ENCODE peak calls at places on chromosome 1, in nine cellular contexts. F is HL-60; T is activated CD4-positive, alpha-beta T cell treated with anti-CD3 and anti-CD28 coated beads for 36 hours; G is AG08395; C is activated T-helper 1 cell treated with anti-CD3 and anti-CD28 coated beads, Interleukin-2, amount 50 U/mL, for 16 hours; M is HS-5; D is mucosa of gallbladder; P is stimulated activated CD8-positive, alpha-beta memory T cell treated with anti-CD3 and anti-CD28 coated beads, Interleukin-15, amount 100 ng/mL, for 1 hour; B is anterior cingulate cortex. H is an unnamed sample.

GRCh38 chr1:115289940-115290339 is 48.1 kb downstream of the NGF start:
- DNase-seq in M (no peak), F (no peak), D (no peak), T (no peak), P (no peak), C (no peak), G (no peak), B (no peak), H (no peak)

GRCh38 chr1:13913396-13913795 is 213.4 kb downstream of the PRDM2 start:
- DNase-seq in D (no peak), C (no peak), P (no peak), B (no peak), T (no peak), G (no peak), F (no peak), M (no peak), H (no peak)

GRCh38 chr1:212437179-212437798 is 4.6 kb downstream of the NENF start:
- DNase-seq in B (no peak), P (no peak), F (no peak), C (no peak), M (no peak), D (no peak), T (peak; percentile 21), G (no peak), H (no peak)

GRCh38 chr1:1123581-1124507 is 8.0 kb upstream of the C1orf159 start:
- DNase-seq in T (peak; percentile 44), D (no peak), P (no peak), G (peak; percentile 48), C (no peak), M (no peak), F (peak; percentile 43), B (no peak), H (no peak)

GRCh38 chr1:23581219-23581618 is 21.9 kb upstream of the ID3 start:
- DNase-seq in C (no peak), P (no peak), F (no peak), D (no peak), M (no peak), T (no peak), G (peak; percentile 42), B (peak; percentile 12), H (no peak)

GRCh38 chr1:39181311-39181710 is 23.2 kb upstream of the MACF1 start:
- DNase-seq in G (no peak), P (no peak), D (no peak), T (no peak), F (no peak), B (no peak), M (no peak), C (no peak), H (no peak)

GRCh38 chr1:145707183-145707867 is at the start of gene PDZK1:
- DNase-seq in C (no peak), D (peak; percentile 68), B (no peak), T (no peak), F (no peak), G (no peak), P (no peak), M (no peak), H (peak; percentile 89)

GRCh38 chr1:180094705-180095280 is 59.9 kb upstream of the QSOX1 start:
- DNase-seq in M (no peak), T (no peak), C (no peak), D (no peak), G (no peak), F (no peak), B (no peak), P (no peak), H (no peak)